ENCODE peak calls at places on chromosomes 2 and 18, in five cellular contexts. L is K562, E is HCT116, A is GM12878, I is A549. X is an unnamed sample.

GRCh38 chr2:240230424-240230945 is 90.0 kb upstream of the OTOS start:
- DNase-seq in L (no peak), E (no peak), A (no peak), I (no peak), X (no peak)

GRCh38 chr2:20282916-20283592 is 58.1 kb upstream of the SDC1 start:
- DNase-seq in L (no peak), E (no peak), A (no peak), I (no peak), X (peak)

GRCh38 chr18:48804856-48805610 is 145.7 kb downstream of the SMAD7 start:
- DNase-seq in L (no peak), E (no peak), A (no peak), I (no peak), X (no peak)

GRCh38 chr18:58443671-58444070 is 185.2 kb downstream of the ALPK2 start:
- DNase-seq in L (no peak), E (no peak), A (no peak), I (no peak), X (no peak)

GRCh38 chr18:47113796-47114540 is 36.3 kb downstream of the HDHD2 start:
- DNase-seq in L (no peak), E (no peak), A (no peak), I (no peak), X (no peak)

GRCh38 chr2:25369876-25370275 is 28.2 kb upstream of the DNMT3A start:
- DNase-seq in L (no peak), E (no peak), A (no peak), I (no peak), X (no peak)

GRCh38 chr18:34023471-34023870 is 201.2 kb downstream of the NOL4 start:
- DNase-seq in L (no peak), E (no peak), A (no peak), I (no peak), X (no peak)

GRCh38 chr2:110097506-110098220 is 18.0 kb downstream of the MALL start:
- DNase-seq in L (no peak), E (no peak), A (no peak), I (no peak), X (no peak)

GRCh38 chr18:51212606-51213005 is 15.1 kb upstream of the MEX3C start:
- DNase-seq in L (no peak), E (no peak), A (no peak), I (no peak), X (no peak)

GRCh38 chr18:69402219-69402989 is 1.7 kb downstream of the DOK6 start:
- DNase-seq in L (no peak), E (no peak), A (no peak), I (no peak), X (no peak)

GRCh38 chr18:23528580-23529472 is 25.5 kb downstream of the RMC1 start:
- DNase-seq in L (peak), E (no peak), A (no peak), I (no peak), X (no peak)

GRCh38 chr18:46556590-46557206 is 100.3 kb downstream of the LOXHD1 start:
- DNase-seq in L (no peak), E (no peak), A (no peak), I (no peak), X (no peak)

GRCh38 chr2:50951416-50951815 is 80.5 kb downstream of the NRXN1 start:
- DNase-seq in L (no peak), E (no peak), A (no peak), I (no peak), X (no peak)

GRCh38 chr2:138600732-138601437 is 99.3 kb downstream of the SPOPL start:
- DNase-seq in L (no peak), E (no peak), A (no peak), I (no peak), X (no peak)

GRCh38 chr2:129681788-129682187 is 297.7 kb upstream of the RAB6C start:
- DNase-seq in L (no peak), E (no peak), A (no peak), I (no peak), X (no peak)

GRCh38 chr18:79760881-79761280 is 36.9 kb upstream of the KCNG2 start:
- DNase-seq in L (no peak), E (no peak), A (no peak), I (no peak), X (no peak)

GRCh38 chr2:9770308-9771100 is 72.8 kb upstream of the TAF1B start:
- DNase-seq in L (peak), E (peak), A (no peak), I (peak), X (peak)

GRCh38 chr2:27959496-27959895 is 69.0 kb downstream of the BABAM2 start:
- DNase-seq in L (no peak), E (no peak), A (no peak), I (peak), X (peak)

GRCh38 chr2:64262068-64262467 is 117.8 kb upstream of the PELI1 start:
- DNase-seq in L (no peak), E (no peak), A (no peak), I (no peak), X (peak)

GRCh38 chr2:120703330-120703994 is 32.2 kb upstream of the GLI2 start:
- DNase-seq in L (no peak), E (peak), A (no peak), I (no peak), X (peak)

GRCh38 chr18:55833543-55833942 is 245.6 kb upstream of the TCF4 start:
- DNase-seq in L (no peak), E (no peak), A (no peak), I (peak), X (no peak)

GRCh38 chr2:201900362-201900761 is 94.0 kb downstream of the CDK15 start:
- DNase-seq in L (no peak), E (no peak), A (no peak), I (no peak), X (no peak)

GRCh38 chr2:2839393-2840096 is 508.5 kb upstream of the MYT1L start:
- DNase-seq in L (no peak), E (no peak), A (no peak), I (no peak), X (no peak)

GRCh38 chr18:50009772-50010171 is 185.2 kb downstream of the MYO5B start:
- DNase-seq in L (peak), E (peak), A (peak), I (peak), X (peak)

GRCh38 chr2:27049422-27050280 is 1.8 kb upstream of the AGBL5 start:
- DNase-seq in L (no peak), E (no peak), A (no peak), I (peak), X (no peak)

DNA sequence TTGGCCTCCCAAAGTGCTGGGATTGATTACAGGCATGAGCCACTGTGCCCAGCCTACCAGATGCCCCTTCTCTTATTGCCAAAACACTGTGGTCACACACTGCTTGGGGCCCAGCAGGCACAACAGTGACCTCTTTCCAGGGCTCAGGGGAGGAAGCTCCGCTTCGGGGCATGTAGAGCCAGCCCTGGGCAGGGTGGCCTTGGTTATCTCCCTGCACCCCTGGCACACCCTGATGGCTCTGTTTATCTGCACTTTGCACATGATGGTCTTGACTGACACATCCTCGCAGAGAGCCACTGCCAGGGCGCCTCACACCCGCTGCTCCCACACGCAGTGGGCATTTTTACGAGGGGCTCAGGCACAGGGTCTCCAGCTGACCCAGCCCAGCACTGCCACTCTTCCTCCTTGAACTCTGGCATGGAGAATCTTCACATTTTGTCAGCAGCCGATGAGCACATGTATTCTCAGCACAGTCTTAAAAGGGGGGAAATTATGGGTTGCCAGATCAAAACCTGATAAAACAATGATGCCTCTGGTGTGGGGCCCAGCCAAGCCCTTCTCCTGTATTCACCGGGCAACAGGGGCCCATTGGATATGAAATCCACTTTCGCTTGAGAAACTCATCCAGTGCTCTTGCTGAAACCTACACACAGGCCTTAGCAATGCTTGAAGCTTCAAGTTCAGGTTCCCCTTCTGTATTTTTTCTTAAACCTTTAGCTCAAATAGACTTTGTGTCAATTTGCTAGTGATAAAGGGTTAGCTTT is 5.9 kb downstream of the GYPC start:
- DNase-seq in L (no peak), E (no peak), A (no peak), I (no peak), X (no peak)
- H3K4me2 ChIP-seq in L (peak), E (no peak), A (peak), I (no peak), X (no peak)

GRCh38 chr2:157840568-157841156 is 35.5 kb downstream of the ACVR1 start:
- DNase-seq in L (no peak), E (no peak), A (no peak), I (no peak), X (peak)

GRCh38 chr2:157839162-157839801 is 36.8 kb downstream of the ACVR1 start:
- DNase-seq in L (peak), E (no peak), A (no peak), I (no peak), X (peak)

GRCh38 chr2:157839822-157840221 is 36.3 kb downstream of the ACVR1 start:
- DNase-seq in L (peak), E (no peak), A (no peak), I (no peak), X (no peak)

GRCh38 chr2:157837851-157838441 is 38.2 kb downstream of the ACVR1 start:
- DNase-seq in L (peak), E (no peak), A (no peak), I (no peak), X (peak)

GRCh38 chr2:157838442-157839161 is 37.5 kb downstream of the ACVR1 start:
- DNase-seq in L (peak), E (peak), A (no peak), I (peak), X (peak)
- TF ChIP-seq POLR2A in L (peak), E (no peak), A (no peak), I (no peak), X (peak)

GRCh38 chr2:173149491-173149890 is 73.8 kb downstream of the MAP3K20 start:
- DNase-seq in L (no peak), E (no peak), A (peak), I (no peak), X (no peak)

GRCh38 chr2:173150087-173150486 is 74.4 kb downstream of the MAP3K20 start:
- DNase-seq in L (no peak), E (no peak), A (no peak), I (no peak), X (no peak)

GRCh38 chr2:173146590-173146989 is 70.9 kb downstream of the MAP3K20 start:
- DNase-seq in L (no peak), E (no peak), A (no peak), I (no peak), X (no peak)

GRCh38 chr2:173150963-173151362 is 75.3 kb downstream of the MAP3K20 start:
- DNase-seq in L (no peak), E (no peak), A (no peak), I (no peak), X (no peak)

GRCh38 chr2:173148520-173148919 is 72.9 kb downstream of the MAP3K20 start:
- DNase-seq in L (no peak), E (no peak), A (no peak), I (no peak), X (no peak)
- H3K4me2 ChIP-seq in L (no peak), E (peak), A (no peak), I (peak), X (no peak)

GRCh38 chr2:31383471-31384153 is 30.9 kb downstream of the XDH start:
- DNase-seq in L (no peak), E (no peak), A (no peak), I (no peak), X (no peak)
- TF ChIP-seq POLR2A in L (no peak), E (no peak), A (no peak), I (no peak), X (no peak)

GRCh38 chr2:131130298-131130596 is 25.1 kb downstream of the PLEKHB2 start:
- DNase-seq in L (no peak), E (no peak), A (no peak), I (no peak), X (no peak)

GRCh38 chr2:131125195-131125757 is 20.1 kb downstream of the PLEKHB2 start:
- DNase-seq in L (no peak), E (no peak), A (no peak), I (no peak), X (no peak)

GRCh38 chr2:131127076-131127475 is 21.9 kb downstream of the PLEKHB2 start:
- DNase-seq in L (no peak), E (no peak), A (no peak), I (no peak), X (no peak)

GRCh38 chr2:131126436-131126835 is 21.3 kb downstream of the PLEKHB2 start:
- DNase-seq in L (no peak), E (no peak), A (no peak), I (no peak), X (no peak)

GRCh38 chr2:131127979-131128378 is 22.8 kb downstream of the PLEKHB2 start:
- DNase-seq in L (no peak), E (no peak), A (no peak), I (no peak), X (no peak)
- H3K4me2 ChIP-seq in L (no peak), E (no peak), A (no peak), I (no peak), X (no peak)

DNA sequence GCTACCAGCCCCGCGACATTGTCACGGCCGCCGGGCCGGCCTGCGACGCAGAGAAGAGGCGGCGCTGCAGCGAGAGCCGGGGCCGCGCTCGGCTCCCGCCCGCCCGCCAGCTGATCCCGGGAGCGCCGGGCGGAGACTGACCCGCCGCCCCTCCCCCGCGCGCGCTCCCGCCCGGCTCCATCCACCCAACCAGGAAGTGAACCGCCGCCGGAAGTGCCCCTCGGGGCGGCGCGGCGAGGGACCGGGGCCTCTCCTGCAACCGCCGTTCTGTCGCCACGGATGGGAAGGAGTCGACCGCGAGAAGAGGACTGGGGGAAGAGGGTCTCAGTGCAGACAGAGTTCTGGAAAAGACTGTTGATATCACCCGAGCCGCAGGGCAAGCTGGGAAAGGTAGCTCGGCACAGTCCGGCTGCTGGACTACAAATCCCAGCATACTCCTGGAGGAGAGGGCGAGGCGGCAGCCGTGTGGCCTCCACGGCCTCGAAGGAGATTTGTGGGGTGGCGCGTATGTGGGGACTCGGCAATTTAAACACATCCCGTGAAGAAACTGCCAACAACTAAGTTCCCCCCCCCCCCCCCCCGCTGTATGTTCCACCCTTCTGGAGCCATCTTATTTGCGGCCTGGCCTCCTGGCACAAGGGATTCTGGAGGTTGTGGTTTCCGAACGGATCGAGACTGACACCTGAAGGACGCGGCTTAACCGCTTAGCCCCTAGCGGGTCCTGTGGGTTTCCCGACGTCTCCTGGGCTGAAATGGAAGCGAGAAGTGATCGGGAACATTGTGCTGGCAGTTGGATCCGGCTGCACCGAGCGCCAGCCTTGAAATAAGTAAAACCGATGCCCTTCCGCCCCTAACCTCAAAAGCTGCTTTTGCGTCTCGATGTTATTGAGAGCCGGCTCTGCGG is at the start of gene AAK1:
- DNase-seq in L (peak), E (peak), A (peak), I (peak), X (peak)
- TF ChIP-seq POLR2A in L (peak), E (peak), A (peak), I (peak), X (peak)

GRCh38 chr18:29449424-29449823 is 1272.5 kb upstream of the CDH2 start:
- DNase-seq in L (no peak), E (no peak), A (no peak), I (no peak), X (peak)
- H3K4me2 ChIP-seq in L (no peak), E (no peak), A (no peak), I (no peak), X (no peak)

DNA sequence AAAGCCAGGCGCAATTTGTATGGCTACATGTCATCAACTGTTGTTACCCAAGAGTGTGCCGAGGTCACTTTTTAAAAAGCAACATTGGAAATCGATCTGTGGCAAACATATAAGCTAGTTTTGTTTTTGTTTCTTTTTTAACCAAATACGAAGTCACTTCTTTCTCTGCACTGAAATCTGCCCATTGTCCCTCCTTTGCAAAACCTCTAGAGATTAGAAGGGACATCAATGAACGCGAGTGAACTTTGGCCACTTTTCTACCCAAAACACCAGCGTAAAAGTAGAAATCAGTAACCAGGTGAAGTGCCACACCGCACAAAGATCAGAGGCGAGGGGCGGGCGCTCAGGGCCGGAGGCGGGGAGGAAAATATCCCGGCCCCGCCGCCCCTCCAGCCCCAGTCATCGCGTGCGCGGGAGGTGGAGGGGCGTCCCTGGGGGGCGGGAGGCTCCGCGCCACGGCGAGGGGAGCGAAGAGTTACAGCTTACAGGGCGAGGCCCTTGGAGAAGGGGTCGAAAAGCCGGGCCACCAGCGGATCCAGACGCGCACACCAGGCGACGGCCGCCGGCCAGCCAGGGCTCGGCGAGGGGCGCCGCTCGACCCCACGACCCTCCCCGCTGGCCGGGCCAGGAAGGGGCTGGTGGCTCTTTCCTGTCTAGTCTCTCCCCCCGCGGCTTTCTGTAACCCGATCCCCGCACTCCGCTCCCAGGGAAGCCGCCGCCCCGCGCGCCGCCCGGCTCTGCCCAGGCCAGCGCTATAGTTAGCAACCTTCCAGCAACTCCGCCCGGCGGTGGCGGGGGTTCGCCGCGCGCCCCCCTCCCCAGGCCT is 993 bp downstream of the RBMS1 start:
- DNase-seq in L (peak), E (peak), A (no peak), I (peak), X (peak)
- TF ChIP-seq POLR2A in L (no peak), E (no peak), A (no peak), I (peak), X (peak)

GRCh38 chr18:25814841-25815458 is 275.5 kb downstream of the SS18 start:
- DNase-seq in L (no peak), E (no peak), A (peak), I (no peak), X (no peak)
- H3K4me2 ChIP-seq in L (no peak), E (no peak), A (no peak), I (no peak), X (no peak)